ENCODE peak calls at places on chromosome 16, in five cellular contexts. R, H, Q, K and Y are unnamed samples.

GRCh38 chr16:83992624-83993023 is 24.6 kb downstream of the NECAB2 start:
- DNase-seq in K (no peak), H (no peak), Q (no peak), R (no peak), Y (no peak)

GRCh38 chr16:28063047-28063521 is 430 bp downstream of the GSG1L start:
- DNase-seq in H (no peak), K (no peak), R (no peak), Q (no peak), Y (no peak)

GRCh38 chr16:57083469-57083868 is 8.9 kb upstream of the CPNE2 start:
- DNase-seq in R (no peak), Q (no peak), H (no peak), K (no peak), Y (no peak)

GRCh38 chr16:77295896-77296295 is 96.7 kb downstream of the SYCE1L start:
- DNase-seq in R (no peak), K (no peak), H (no peak), Q (no peak), Y (no peak)

GRCh38 chr16:88387177-88387576 is 4.4 kb downstream of the ZNF469 start:
- DNase-seq in Q (no peak), K (no peak), R (no peak), H (no peak), Y (no peak)

GRCh38 chr16:23424292-23424958 is 28.6 kb downstream of the COG7 start:
- DNase-seq in K (no peak), R (no peak), Q (no peak), H (no peak), Y (no peak)

GRCh38 chr16:8677481-8677880 is 3.1 kb downstream of the ABAT start:
- DNase-seq in Q (no peak), H (no peak), R (no peak), K (no peak), Y (no peak)

GRCh38 chr16:2708290-2708639 is 11.8 kb downstream of the PRSS27 start:
- DNase-seq in R (no peak), H (no peak), Q (no peak), K (no peak), Y (no peak)

GRCh38 chr16:11800385-11800718 is 3.3 kb upstream of the ZC3H7A start:
- DNase-seq in H (no peak), Q (no peak), R (no peak), K (no peak), Y (no peak)

GRCh38 chr16:87017388-87018012 is 299.7 kb downstream of the C16orf95 start:
- DNase-seq in R (no peak), Q (no peak), K (no peak), H (no peak), Y (peak)

GRCh38 chr16:83113317-83113716 is 486.5 kb downstream of the CDH13 start:
- DNase-seq in Q (no peak), H (no peak), K (no peak), R (no peak), Y (no peak)

GRCh38 chr16:56977256-56977655 is 12.1 kb upstream of the NLRC5 start:
- DNase-seq in R (no peak), K (no peak), Q (no peak), H (no peak), Y (no peak)

GRCh38 chr16:78376452-78376851 is 277.0 kb downstream of the WWOX start:
- DNase-seq in R (no peak), H (no peak), Q (no peak), K (no peak), Y (no peak)

GRCh38 chr16:67555795-67556212 is 6.5 kb upstream of the CTCF start:
- DNase-seq in K (no peak), R (no peak), Q (no peak), H (no peak), Y (no peak)

GRCh38 chr16:23267647-23268046 is 34.5 kb upstream of the SCNN1B start:
- DNase-seq in K (no peak), R (no peak), H (no peak), Q (no peak), Y (no peak)

GRCh38 chr16:2486645-2487516 is 12.0 kb downstream of the TBC1D24 start:
- DNase-seq in K (no peak), Q (no peak), H (peak), R (no peak), Y (no peak)

GRCh38 chr16:84404936-84405640 is 36.8 kb downstream of the ATP2C2 start:
- DNase-seq in R (no peak), H (no peak), K (no peak), Q (no peak), Y (no peak)

GRCh38 chr16:13634921-13635320 is 285.0 kb upstream of the ERCC4 start:
- DNase-seq in R (no peak), K (no peak), Q (no peak), H (no peak), Y (no peak)

GRCh38 chr16:87602005-87602790 is at the start of gene JPH3:
- DNase-seq in K (no peak), Q (no peak), H (no peak), R (no peak), Y (no peak)